ENCODE peak calls at places on chromosomes 4 and X, in ten cellular contexts. G is astrocyte; T is HFFc6; O is astrocyte of the spinal cord; S is AML-193; I is NK-92 treated with Interleukin-12 subunit alpha and Interleukin-12 subunit beta, amount 100 ng/mL, for 24 hours; H is substantia nigra; Y is activated CD4-positive, alpha-beta T cell treated with anti-CD3 and anti-CD28 coated beads, Interleukin-2, amount 10 ng/mL, durations not matched to agents 24 days and 14 days; W is GM19239; R is spleen. C is an unnamed sample.

GRCh38 chrX:150774798-150775568 is 81.8 kb downstream of the MTMR1 start:
- DNase-seq in S (no peak), O (no peak), G (no peak), W (no peak), H (no peak), R (no peak), I (no peak), Y (no peak), T (no peak), C (no peak)

GRCh38 chr4:67393699-67394281 is 151.5 kb downstream of the CENPC start:
- DNase-seq in H (no peak), T (peak), Y (peak), R (no peak), W (no peak), I (no peak), S (peak), G (peak), O (peak), C (peak)

GRCh38 chrX:65528705-65529340 is 5.8 kb downstream of the LAS1L start:
- DNase-seq in Y (peak), R (no peak), W (peak), S (peak), I (no peak), H (peak), T (no peak), O (peak), G (no peak), C (peak)

GRCh38 chr4:61533140-61533539 is 333.0 kb downstream of the ADGRL3 start:
- DNase-seq in G (peak), R (no peak), Y (no peak), I (no peak), W (no peak), S (no peak), O (peak), H (no peak), T (no peak), C (no peak)

GRCh38 chr4:151700566-151701316 is 60.1 kb downstream of the GATB start:
- DNase-seq in H (no peak), R (no peak), S (no peak), O (no peak), T (no peak), Y (peak), W (no peak), G (no peak), I (no peak), C (no peak)

GRCh38 chr4:96343836-96344235 is 503.9 kb downstream of the PDHA2 start:
- DNase-seq in O (no peak), Y (no peak), G (no peak), H (no peak), R (no peak), S (no peak), T (no peak), W (no peak), I (no peak), C (no peak)

GRCh38 chr4:1323635-1324442 is 23.2 kb upstream of the UVSSA start:
- DNase-seq in O (peak), G (peak), I (no peak), H (no peak), T (peak), S (no peak), Y (no peak), W (no peak), R (peak), C (no peak)

GRCh38 chr4:74038161-74039064 is at the start of gene CXCL3:
- DNase-seq in I (no peak), S (peak), G (no peak), R (peak), H (peak), Y (peak), W (no peak), T (no peak), O (peak), C (no peak)

GRCh38 chr4:113289736-113290135 is 240.3 kb downstream of the ANK2 start:
- DNase-seq in S (no peak), O (peak), Y (no peak), G (peak), H (no peak), I (no peak), T (peak), R (no peak), W (no peak), C (no peak)

GRCh38 chrX:140123446-140123845 is 158.1 kb upstream of the CXorf66 start:
- DNase-seq in G (no peak), W (no peak), H (no peak), R (no peak), Y (no peak), I (no peak), S (no peak), O (peak), T (no peak), C (no peak)

GRCh38 chr4:48112017-48112667 is 21.9 kb downstream of the TXK start:
- DNase-seq in S (no peak), W (no peak), Y (peak), O (peak), I (peak), R (peak), G (peak), H (no peak), T (peak), C (no peak)

GRCh38 chrX:16897445-16897844 is 27.3 kb upstream of the RBBP7 start:
- DNase-seq in G (no peak), R (no peak), O (no peak), H (no peak), S (no peak), I (no peak), T (no peak), Y (no peak), W (no peak), C (no peak)

GRCh38 chr4:46277165-46277951 is 112.6 kb downstream of the GABRA2 start:
- DNase-seq in S (no peak), I (no peak), R (no peak), Y (no peak), T (no peak), H (no peak), G (no peak), O (no peak), W (no peak), C (no peak)

GRCh38 chr4:120293341-120293740 is 226.7 kb upstream of the MAD2L1 start:
- DNase-seq in G (peak), I (no peak), O (peak), H (no peak), T (no peak), W (no peak), Y (no peak), R (no peak), S (no peak), C (no peak)

GRCh38 chr4:100721077-100721476 is 203.3 kb upstream of the EMCN start:
- DNase-seq in S (no peak), G (no peak), O (no peak), H (no peak), Y (no peak), W (no peak), T (no peak), R (no peak), I (no peak), C (no peak)

GRCh38 chr4:131347816-131348215 is 1801.3 kb upstream of the PCDH10 start:
- DNase-seq in S (no peak), T (no peak), W (no peak), G (no peak), O (no peak), I (no peak), Y (no peak), H (no peak), R (no peak), C (no peak)

GRCh38 chrX:80876877-80877276 is 67.2 kb upstream of the BRWD3 start:
- DNase-seq in H (no peak), W (peak), O (peak), Y (no peak), R (no peak), I (no peak), G (peak), S (peak), T (peak), C (peak)

GRCh38 chr4:113760094-113760851 is 1.3 kb downstream of the CAMK2D start:
- DNase-seq in G (peak), O (peak), W (no peak), S (no peak), T (peak), R (peak), H (peak), I (no peak), Y (peak), C (no peak)

GRCh38 chrX:145821291-145821897 is 3.8 kb downstream of the SLITRK2 start:
- DNase-seq in W (no peak), Y (no peak), R (no peak), I (no peak), S (no peak), T (no peak), O (peak), G (no peak), H (peak), C (no peak)

C was measured in NT2/D1.